ENCODE peak calls at places on chromosomes 11 and 22, in seven cellular contexts. V is heart right ventricle, J is fibroblast of mammary gland, H is fibroblast of lung, D is HCT116, A is mucosa of descending colon, G is thyroid gland. W is an unnamed sample.

GRCh38 chr22:39527481-39527961 is 5.0 kb downstream of the RPS19BP1 start:
- DNase-seq in D (no peak), J (no peak), H (no peak), V (no peak), G (peak; percentile 43), A (peak; percentile 52), W (no peak)

GRCh38 chr22:50371101-50371648 is 28.0 kb downstream of the PPP6R2 start:
- DNase-seq in V (no peak), H (no peak), D (no peak), A (no peak), G (peak; percentile 55), J (no peak), W (no peak)

GRCh38 chr11:106990322-106990721 is 28.0 kb downstream of the GUCY1A2 start:
- DNase-seq in V (peak; percentile 45), G (no peak), J (no peak), H (no peak), D (no peak), A (no peak), W (no peak)

GRCh38 chr11:35619030-35619753 is 932 bp downstream of the FJX1 start:
- DNase-seq in G (peak; percentile 8), V (peak; percentile 30), J (peak; percentile 37), A (peak; percentile 38), H (peak; percentile 61), D (no peak), W (no peak)

GRCh38 chr11:36130401-36130800 is 158.8 kb downstream of the COMMD9 start:
- DNase-seq in D (no peak), A (no peak), G (no peak), H (peak; percentile 39), V (no peak), J (peak; percentile 75), W (no peak)

GRCh38 chr22:33108037-33108436 is 49.9 kb upstream of the SYN3 start:
- DNase-seq in H (no peak), V (no peak), J (no peak), A (no peak), G (no peak), D (no peak), W (no peak)

GRCh38 chr11:122523841-122524531 is 131.5 kb upstream of the UBASH3B start:
- DNase-seq in V (no peak), H (peak; percentile 20), G (peak; percentile 64), D (no peak), J (no peak), A (no peak), W (no peak)

GRCh38 chr22:25729016-25729415 is 13.0 kb upstream of the MYO18B start:
- DNase-seq in A (no peak), J (no peak), D (no peak), G (no peak), H (no peak), V (no peak), W (no peak)

GRCh38 chr22:19801340-19802000 is 40.9 kb downstream of the TBX1 start:
- DNase-seq in V (no peak), J (peak; percentile 85), H (peak; percentile 88), G (no peak), A (no peak), D (no peak), W (no peak)

GRCh38 chr22:32552540-32552939 is 77.9 kb downstream of the FBXO7 start:
- DNase-seq in J (no peak), H (no peak), V (no peak), D (no peak), G (no peak), A (no peak), W (no peak)

GRCh38 chr22:40857309-40857851 is 432 bp downstream of the XPNPEP3 start:
- DNase-seq in D (no peak), G (no peak), H (no peak), J (no peak), V (no peak), A (no peak), W (no peak)

GRCh38 chr22:49179886-49180682 is 647.6 kb downstream of the BRD1 start:
- DNase-seq in A (no peak), G (no peak), V (no peak), D (no peak), J (no peak), H (no peak), W (no peak)

GRCh38 chr11:109547356-109548027 is 125.5 kb downstream of the C11orf87 start:
- DNase-seq in D (no peak), V (no peak), G (no peak), J (peak; percentile 49), H (peak; percentile 91), A (no peak), W (no peak)

GRCh38 chr11:13287681-13288080 is 10.1 kb downstream of the BMAL1 start:
- DNase-seq in V (no peak), A (no peak), D (no peak), H (no peak), G (no peak), J (no peak), W (no peak)

GRCh38 chr11:132994038-132994502 is 538.2 kb downstream of the OPCML start:
- DNase-seq in G (no peak), D (no peak), V (no peak), A (no peak), J (no peak), H (peak; percentile 6), W (no peak)

GRCh38 chr11:335779-336665 is 15.4 kb upstream of the IFITM3 start:
- DNase-seq in J (no peak), V (no peak), D (no peak), G (no peak), H (no peak), A (peak; percentile 24), W (no peak)

GRCh38 chr11:114274637-114275036 is 21.6 kb upstream of the NNMT start:
- DNase-seq in J (no peak), D (no peak), V (no peak), A (no peak), G (no peak), H (no peak), W (no peak)

GRCh38 chr11:132080121-132080520 is 709.7 kb downstream of the NTM start:
- DNase-seq in G (no peak), J (no peak), H (no peak), V (no peak), A (no peak), D (no peak), W (no peak)

GRCh38 chr11:126352934-126353801 is 2.3 kb upstream of the ST3GAL4 start:
- DNase-seq in J (peak; percentile 86), D (no peak), G (no peak), V (no peak), H (peak; percentile 76), A (no peak), W (no peak)

GRCh38 chr11:73195191-73196007 is 22.7 kb upstream of the P2RY2 start:
- DNase-seq in D (peak; percentile 67), A (peak; percentile 56), H (peak; percentile 25), J (no peak), G (no peak), V (no peak), W (no peak)

GRCh38 chr11:129023968-129024676 is 81.5 kb upstream of the TP53AIP1 start:
- DNase-seq in D (peak; percentile 82), G (peak; percentile 80), J (no peak), H (peak; percentile 25), V (no peak), A (peak; percentile 83), W (no peak)

GRCh38 chr11:32851251-32851650 is 21.5 kb downstream of the PRRG4 start:
- DNase-seq in G (no peak), J (no peak), V (no peak), D (no peak), H (no peak), A (no peak), W (no peak)

GRCh38 chr11:355581-356458 is 13.5 kb upstream of the B4GALNT4 start:
- DNase-seq in J (peak; percentile 92), H (peak; percentile 93), A (peak; percentile 92), G (peak; percentile 82), V (peak; percentile 95), D (peak; percentile 65), W (peak; percentile 79)

DNA sequence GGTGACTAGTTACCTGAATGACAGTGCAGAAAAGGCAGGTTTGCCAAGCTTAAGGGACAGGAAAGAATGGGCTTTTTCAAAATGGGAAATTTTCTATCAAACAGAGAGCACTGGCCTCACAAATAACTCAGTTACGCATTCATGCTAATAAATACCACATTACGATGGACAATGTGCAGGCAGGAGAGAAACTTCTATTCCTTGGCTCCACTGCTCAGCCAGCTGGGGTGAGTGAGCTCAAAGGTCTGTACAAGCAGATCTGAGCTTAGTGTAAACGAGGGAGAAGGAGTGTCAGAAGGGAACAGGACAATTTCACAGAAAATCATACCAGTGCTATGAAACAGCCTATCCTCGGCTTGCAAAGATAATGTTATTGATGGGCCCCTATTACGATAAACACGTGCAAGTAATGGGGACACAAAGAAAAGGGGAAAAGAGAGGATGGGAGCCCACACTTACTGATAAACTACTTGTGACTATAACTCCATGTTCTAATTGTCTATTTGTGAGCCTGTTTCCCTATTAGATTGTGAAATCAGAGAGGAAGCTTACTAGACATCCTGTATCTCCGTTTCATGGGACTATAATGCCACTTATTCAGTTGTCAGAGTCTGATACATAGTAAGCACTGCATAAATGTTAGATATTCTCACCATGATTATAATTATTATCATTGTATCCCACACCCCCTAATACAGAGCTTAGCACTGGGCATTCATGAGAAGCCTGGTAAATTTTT is 46.3 kb downstream of the AMOTL1 start:
- DNase-seq in G (no peak), D (no peak), J (peak; percentile 20), A (no peak), V (no peak), H (no peak), W (no peak)
- H3K4me3 ChIP-seq in G (no peak overlapping the region), D (no peak overlapping the region), J (no peak overlapping the region), A (no peak overlapping the region), V (no peak overlapping the region), H (no peak overlapping the region), W (no peak overlapping the region)

GRCh38 chr11:20672575-20672974 is 3.2 kb downstream of the NELL1 start:
- DNase-seq in G (no peak), V (no peak), H (no peak), A (no peak), D (peak; percentile 6), J (peak; percentile 3), W (no peak)
- TF ChIP-seq CTCF in G (no peak), V (peak; percentile 38), H (peak; percentile 18), A (no peak), D (peak; percentile 33), J (peak; percentile 40), W (no peak)

DNA sequence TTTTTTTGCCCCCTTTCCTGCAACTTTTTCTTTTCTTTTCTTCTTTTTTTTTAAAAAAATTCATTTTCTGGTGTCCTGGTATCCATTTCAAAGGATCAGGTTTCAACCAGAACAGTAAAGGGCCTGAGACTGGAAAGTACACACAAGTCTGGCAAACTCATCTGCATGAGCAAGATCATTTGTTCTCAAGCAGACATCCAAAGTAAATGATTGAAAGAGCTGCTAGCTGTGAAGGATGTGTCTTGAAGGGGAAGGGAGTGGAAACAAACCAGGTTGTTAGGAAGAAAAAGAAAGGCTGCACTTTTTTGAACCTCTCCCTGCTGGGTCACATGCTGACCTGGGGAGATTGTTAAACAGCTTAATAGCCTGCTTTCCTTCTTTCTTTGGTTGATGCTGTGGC is 5.3 kb downstream of the YAP1 start:
- DNase-seq in H (peak; percentile 82), A (no peak), V (no peak), J (peak; percentile 69), D (no peak), G (no peak), W (no peak)
- H3K4me3 ChIP-seq in H (peak overlapping the region; percentile 95), A (no peak overlapping the region), V (no peak overlapping the region), J (no peak overlapping the region), D (no peak overlapping the region), G (no peak overlapping the region), W (peak overlapping the region; percentile 8)

DNA sequence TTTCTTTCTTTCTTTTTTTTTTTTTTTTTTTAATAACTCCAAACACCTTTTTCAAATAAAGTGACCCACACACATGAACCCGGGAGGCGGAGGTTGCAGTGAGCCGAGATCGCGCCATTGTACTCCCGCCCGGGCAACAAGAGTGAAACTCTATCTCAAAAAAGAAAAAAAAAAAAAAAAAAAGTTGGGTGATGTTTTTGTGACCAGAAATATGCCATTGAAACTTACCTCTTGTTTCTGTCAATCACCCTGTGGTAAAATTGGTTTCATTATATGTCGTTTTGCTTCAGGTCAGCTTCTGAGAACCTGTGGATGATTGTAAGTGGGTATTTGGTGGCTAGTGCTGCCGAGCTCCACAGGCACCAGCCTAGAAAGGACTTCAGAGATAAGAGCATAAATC is 238.8 kb downstream of the TBC1D22A start:
- DNase-seq in V (no peak), J (no peak), D (no peak), H (no peak), G (no peak), A (no peak), W (no peak)
- TF ChIP-seq CTCF in V (no peak), J (no peak), D (no peak), H (no peak), G (no peak), A (no peak), W (no peak)